ENCODE peak calls at places on chromosomes 5 and 9, in seven cellular contexts. S is endodermal cell, R is neural progenitor cell, A is ovary, M is BE2C, F is ascending aorta, Q is brain microvascular endothelial cell. U is an unnamed sample. For H3K36me3, the result is how much of the 10 kb centered on the place peaks cover.

GRCh38 chr5:136213919-136214493 is 21.0 kb upstream of the SMIM32 start:
- DNase-seq in S (no peak), R (no peak), A (no peak), M (no peak), F (no peak), Q (no peak), U (no peak)

GRCh38 chr5:39219433-39219832 is at the start of gene FYB1:
- DNase-seq in S (no peak), R (no peak), A (no peak), M (no peak), F (no peak), Q (no peak), U (no peak)

GRCh38 chr9:124654431-124654830 is 116.7 kb downstream of the NR6A1 start:
- DNase-seq in S (no peak), R (no peak), A (no peak), M (no peak), F (no peak), Q (no peak), U (no peak)

GRCh38 chr5:164235176-164235914 is 729.9 kb downstream of the MAT2B start:
- DNase-seq in S (no peak), R (no peak), A (no peak), M (no peak), F (no peak), Q (no peak), U (no peak)

GRCh38 chr9:137313326-137313920 is 11.4 kb upstream of the NRARP start:
- DNase-seq in S (peak), R (no peak), A (no peak), M (peak), F (peak), Q (no peak), U (no peak)

GRCh38 chr5:54610197-54610898 is 92.8 kb downstream of the SNX18 start:
- DNase-seq in S (no peak), R (no peak), A (no peak), M (no peak), F (no peak), Q (no peak), U (no peak)

GRCh38 chr5:1855573-1855972 is 27.2 kb downstream of the IRX4 start:
- DNase-seq in S (no peak), R (no peak), A (no peak), M (no peak), F (no peak), Q (no peak), U (no peak)

GRCh38 chr9:133125706-133126696 is 5.0 kb upstream of the RALGDS start:
- DNase-seq in S (no peak), R (no peak), A (peak), M (no peak), F (no peak), Q (peak), U (no peak)

GRCh38 chr5:108727154-108727638 is 20.5 kb upstream of the FER start:
- DNase-seq in S (no peak), R (peak), A (peak), M (no peak), F (peak), Q (no peak), U (no peak)

DNA sequence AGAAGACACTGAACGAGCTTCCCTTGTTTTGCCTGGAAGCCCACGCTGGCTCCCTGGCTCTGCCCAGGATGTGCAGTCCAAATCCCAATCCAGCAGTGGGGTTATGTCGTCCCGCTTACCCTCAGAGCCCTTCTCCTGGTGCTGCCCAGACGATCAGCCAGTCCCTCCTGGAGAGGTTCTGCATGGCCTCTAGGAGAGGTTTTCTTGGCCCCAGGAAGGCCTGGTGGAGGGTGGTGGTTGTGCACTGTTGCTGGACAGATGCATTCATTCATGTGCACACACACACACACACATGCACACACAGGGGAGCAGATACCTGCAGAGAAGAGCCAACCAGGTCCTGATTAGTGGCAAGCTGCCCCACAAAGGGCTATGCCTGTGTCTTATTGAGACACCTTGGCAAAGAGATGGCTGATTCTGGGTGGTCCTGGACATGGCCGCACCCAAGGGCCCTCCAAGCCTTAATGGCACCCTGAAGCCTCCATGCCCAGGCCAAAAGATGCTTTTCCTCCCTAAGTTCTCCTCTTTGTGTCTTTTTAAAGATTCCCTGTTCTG is 10.5 kb upstream of the OLFM1 start:
- DNase-seq in S (peak), R (no peak), A (no peak), M (no peak), F (peak), Q (no peak), U (no peak)
- H3K4me3 ChIP-seq in S (no peak), R (no peak), A (no peak), M (peak), F (peak), Q (no peak), U (peak)

GRCh38 chr9:121312169-121312568 is 44.2 kb downstream of the GSN start:
- DNase-seq in S (no peak), R (no peak), A (peak), M (no peak), F (no peak), Q (no peak), U (no peak)
- H3K36me3 ChIP-seq in S (under half), R (under half), A (under half), M (under half), F (half or more), Q (under half), U (under half)

GRCh38 chr5:23204111-23204510 is 303.3 kb upstream of the PRDM9 start:
- DNase-seq in S (no peak), R (no peak), A (no peak), M (no peak), F (no peak), Q (no peak), U (no peak)

GRCh38 chr5:23208959-23209431 is 298.4 kb upstream of the PRDM9 start:
- DNase-seq in S (peak), R (peak), A (no peak), M (peak), F (no peak), Q (peak), U (peak)
- TF ChIP-seq CTCF in S (peak), R (peak), A (no peak), M (peak), F (peak), Q (peak), U (peak)

DNA sequence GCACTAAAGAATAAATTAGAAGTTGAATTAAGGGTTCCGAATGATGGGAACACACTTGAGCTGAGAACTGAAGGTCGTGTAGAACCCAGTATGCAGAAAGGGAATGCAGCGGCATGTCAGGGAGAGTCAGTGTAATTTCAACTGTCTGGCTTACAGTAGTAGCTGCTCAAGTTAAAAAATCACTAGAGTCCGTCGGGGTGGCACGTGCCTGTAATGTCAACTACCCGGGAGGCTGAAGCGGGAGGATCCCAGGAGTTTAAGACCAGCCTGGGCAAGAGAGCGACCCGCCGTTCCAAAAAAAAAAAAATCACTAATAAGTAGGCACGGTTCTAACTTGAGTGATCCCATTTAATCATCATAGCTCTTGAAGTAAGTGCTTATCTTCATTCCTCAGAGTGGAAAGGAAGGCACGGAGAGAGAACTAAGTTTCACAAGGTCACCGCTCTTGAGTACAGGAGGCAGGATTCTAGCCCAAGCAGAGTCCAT is 935 bp downstream of the RMRP start:
- DNase-seq in S (no peak), R (no peak), A (no peak), M (no peak), F (no peak), Q (no peak), U (no peak)
- H3K4me3 ChIP-seq in S (peak), R (peak), A (peak), M (peak), F (peak), Q (peak), U (peak)

DNA sequence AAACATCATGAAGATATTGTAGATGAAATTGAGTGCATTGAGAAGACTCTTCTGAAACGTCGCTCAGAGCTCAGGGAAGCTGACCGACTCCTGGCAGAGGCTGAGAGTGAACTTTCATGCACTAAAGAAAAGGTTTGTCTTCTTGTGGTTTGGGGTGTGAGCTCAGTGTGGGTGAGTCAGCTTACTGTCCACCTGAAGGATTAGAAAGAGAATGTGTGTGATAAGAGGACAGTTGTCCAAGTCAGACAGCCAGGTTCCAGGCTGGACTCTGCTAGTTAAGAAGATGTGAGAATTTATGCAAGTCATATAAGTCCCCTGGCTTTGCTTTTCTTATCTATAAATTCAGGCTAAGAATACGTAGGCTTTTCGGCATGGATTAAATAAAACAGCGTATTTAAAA is 46.9 kb downstream of the RAB14 start:
- DNase-seq in S (no peak), R (no peak), A (no peak), M (no peak), F (no peak), Q (no peak), U (no peak)
- H3K36me3 ChIP-seq in S (under half), R (under half), A (under half), M (under half), F (under half), Q (under half), U (half or more)